ENCODE peak calls at places on chromosomes 7 and 10, in eight cellular contexts. U is cardiac muscle cell, X is heart left ventricle, K is suprapubic skin, O is lower lobe of right lung, S is ovary, P is A673, Y is mammary epithelial cell. I is an unnamed sample.

GRCh38 chr10:124287791-124288190 is 130.9 kb downstream of the OAT start:
- DNase-seq in U (no peak), X (no peak), K (peak; percentile 41), O (no peak), S (peak; percentile 12), P (no peak), Y (no peak), I (no peak)

GRCh38 chr10:84632866-84633265 is 304.5 kb downstream of the CCSER2 start:
- DNase-seq in U (peak; percentile 13), X (no peak), K (no peak), O (no peak), S (no peak), P (no peak), Y (peak; percentile 12), I (no peak)

GRCh38 chr10:28594401-28594800 is 61.5 kb downstream of the WAC start:
- DNase-seq in U (no peak), X (no peak), K (no peak), O (no peak), S (no peak), P (no peak), Y (no peak), I (no peak)

GRCh38 chr10:112379635-112380296 is 5.8 kb downstream of the ACSL5 start:
- DNase-seq in U (no peak), X (no peak), K (no peak), O (no peak), S (no peak), P (no peak), Y (no peak), I (no peak)

GRCh38 chr7:142142702-142143101 is 31.2 kb downstream of the MGAM2 start:
- DNase-seq in U (no peak), X (no peak), K (no peak), O (no peak), S (no peak), P (no peak), Y (no peak), I (no peak)

GRCh38 chr7:17369686-17370426 is 71.4 kb downstream of the AHR start:
- DNase-seq in U (no peak), X (no peak), K (no peak), O (no peak), S (no peak), P (peak; percentile 79), Y (peak; percentile 86), I (peak; percentile 69)

GRCh38 chr7:36062159-36062815 is 90.8 kb upstream of the EEPD1 start:
- DNase-seq in U (no peak), X (no peak), K (no peak), O (no peak), S (no peak), P (no peak), Y (no peak), I (no peak)

GRCh38 chr7:22302951-22303423 is 54.0 kb downstream of the RAPGEF5 start:
- DNase-seq in U (no peak), X (no peak), K (no peak), O (no peak), S (no peak), P (peak; percentile 73), Y (no peak), I (no peak)

GRCh38 chr10:80413152-80413996 is 5.0 kb downstream of the PRXL2A start:
- DNase-seq in U (peak; percentile 62), X (no peak), K (no peak), O (no peak), S (no peak), P (peak; percentile 95), Y (peak; percentile 76), I (peak; percentile 9)

GRCh38 chr10:43354325-43354635 is 17.2 kb upstream of the FXYD4 start:
- DNase-seq in U (no peak), X (no peak), K (no peak), O (no peak), S (no peak), P (no peak), Y (no peak), I (no peak)

GRCh38 chr7:32250494-32251260 is 180.5 kb upstream of the PDE1C start:
- DNase-seq in U (no peak), X (no peak), K (no peak), O (no peak), S (no peak), P (no peak), Y (no peak), I (no peak)

GRCh38 chr10:13971586-13972475 is 358.9 kb downstream of the FRMD4A start:
- DNase-seq in U (peak; percentile 30), X (no peak), K (no peak), O (no peak), S (no peak), P (no peak), Y (no peak), I (no peak)

GRCh38 chr7:47809387-47809786 is 138.9 kb downstream of the PKD1L1 start:
- DNase-seq in U (no peak), X (no peak), K (no peak), O (no peak), S (no peak), P (no peak), Y (no peak), I (no peak)

GRCh38 chr10:35347088-35347487 is 10.8 kb downstream of the CCNY start:
- DNase-seq in U (no peak), X (no peak), K (no peak), O (no peak), S (no peak), P (peak; percentile 23), Y (no peak), I (no peak)

GRCh38 chr10:100967332-100967731 is 2.0 kb upstream of the SEMA4G start:
- DNase-seq in U (no peak), X (no peak), K (no peak), O (no peak), S (no peak), P (no peak), Y (no peak), I (no peak)

GRCh38 chr10:23693398-23693797 is 254.5 kb downstream of the OTUD1 start:
- DNase-seq in U (no peak), X (no peak), K (no peak), O (peak; percentile 43), S (no peak), P (peak; percentile 76), Y (peak; percentile 9), I (no peak)
- TF ChIP-seq CTCF in U (no peak), X (no peak), K (no peak), O (no peak), S (no peak), P (peak; percentile 53), Y (no peak), I (no peak)

GRCh38 chr7:92131764-92132330 is 2.4 kb downstream of the CYP51A1 start:
- DNase-seq in U (no peak), X (no peak), K (no peak), O (no peak), S (no peak), P (no peak), Y (no peak), I (no peak)
- H3K4me3 ChIP-seq in U (peak overlapping the region; percentile 66), X (no peak overlapping the region), K (no peak overlapping the region), O (peak overlapping the region; percentile 91), S (no peak overlapping the region), P (peak overlapping the region; percentile 94), Y (peak overlapping the region; percentile 10), I (no peak overlapping the region)

GRCh38 chr7:75887669-75888369 is 9.0 kb downstream of the RHBDD2 start:
- DNase-seq in U (no peak), X (no peak), K (no peak), O (no peak), S (no peak), P (no peak), Y (no peak), I (no peak)
- H3K36me3 ChIP-seq in U (peaks cover 20% of the 10 kb centered on the region), X (peaks cover 60% of the 10 kb centered on the region), K (peaks cover 51% of the 10 kb centered on the region), O (peaks cover 61% of the 10 kb centered on the region), S (no peaks in the 10 kb centered on the region), P (peaks cover 31% of the 10 kb centered on the region), Y (peaks cover 11% of the 10 kb centered on the region), I (peaks cover 29% of the 10 kb centered on the region)

GRCh38 chr7:20651960-20652544 is 36.6 kb downstream of the ABCB5 start:
- DNase-seq in U (peak; percentile 10), X (no peak), K (no peak), O (no peak), S (no peak), P (peak; percentile 4), Y (no peak), I (no peak)
- TF ChIP-seq CTCF in U (peak; percentile 57), X (peak; percentile 39), K (peak; percentile 6), O (peak; percentile 31), S (no peak), P (peak; percentile 50), Y (peak; percentile 43), I (peak; percentile 32)

DNA sequence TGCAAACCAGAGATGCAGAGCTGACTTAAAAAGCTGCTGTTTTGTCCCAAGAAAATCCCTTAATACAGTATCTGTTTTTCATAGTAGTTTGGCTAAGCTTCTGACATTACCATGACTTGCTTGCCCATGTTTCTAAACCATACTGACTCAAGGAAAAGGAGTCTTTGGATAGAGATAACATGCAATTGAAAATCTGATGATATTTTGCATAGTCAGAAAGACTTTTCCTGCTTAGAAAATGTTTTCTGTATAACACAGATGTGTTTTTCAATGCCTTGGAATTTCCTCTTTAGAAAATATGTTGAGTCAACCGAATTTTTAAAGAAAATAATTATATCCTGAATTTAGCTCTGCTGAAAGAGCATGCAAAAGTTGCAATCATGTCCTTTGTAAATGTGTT is 21.5 kb upstream of the AKR1E2 start:
- DNase-seq in U (no peak), X (no peak), K (no peak), O (no peak), S (no peak), P (no peak), Y (no peak), I (peak; percentile 42)
- H3K4me3 ChIP-seq in U (no peak overlapping the region), X (no peak overlapping the region), K (no peak overlapping the region), O (no peak overlapping the region), S (no peak overlapping the region), P (no peak overlapping the region), Y (no peak overlapping the region), I (no peak overlapping the region)

GRCh38 chr7:102099474-102099873 is 187.2 kb upstream of the SH2B2 start:
- DNase-seq in U (no peak), X (no peak), K (peak; percentile 37), O (no peak), S (no peak), P (no peak), Y (no peak), I (no peak)

GRCh38 chr7:102101111-102101551 is 185.5 kb upstream of the SH2B2 start:
- DNase-seq in U (no peak), X (no peak), K (peak; percentile 41), O (no peak), S (peak; percentile 9), P (no peak), Y (peak; percentile 37), I (no peak)

GRCh38 chr7:102103027-102103372 is 183.7 kb upstream of the SH2B2 start:
- DNase-seq in U (no peak), X (no peak), K (no peak), O (no peak), S (peak; percentile 13), P (no peak), Y (no peak), I (no peak)

GRCh38 chr7:102104245-102104644 is 182.4 kb upstream of the SH2B2 start:
- DNase-seq in U (no peak), X (no peak), K (no peak), O (no peak), S (no peak), P (no peak), Y (no peak), I (no peak)

DNA sequence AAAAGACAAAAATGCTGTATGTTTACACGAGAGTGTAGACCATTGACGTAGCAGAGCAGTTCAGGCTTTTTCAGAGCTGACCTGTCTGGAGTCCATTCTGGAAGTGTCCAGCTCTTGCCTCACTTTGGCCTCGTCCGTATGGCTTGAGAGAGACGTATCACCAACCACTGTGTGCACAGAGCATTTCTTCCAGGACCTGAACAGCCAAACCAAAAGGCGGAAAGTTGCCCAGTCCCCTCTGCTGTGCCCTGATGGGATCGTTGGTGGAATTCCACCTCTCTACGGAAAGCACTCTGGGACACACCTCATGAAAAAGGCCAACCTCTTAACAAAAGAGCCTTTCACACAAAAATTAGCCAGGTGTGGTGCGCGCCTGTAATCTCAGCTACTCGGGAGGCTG is 184.7 kb upstream of the SH2B2 start:
- DNase-seq in U (no peak), X (no peak), K (peak; percentile 38), O (no peak), S (peak; percentile 9), P (no peak), Y (no peak), I (no peak)
- H3K36me3 ChIP-seq in U (no peaks in the 10 kb centered on the region), X (peaks cover 73% of the 10 kb centered on the region), K (peaks cover 23% of the 10 kb centered on the region), O (peaks cover 75% of the 10 kb centered on the region), S (no peaks in the 10 kb centered on the region), P (peaks cover 3% of the 10 kb centered on the region), Y (no peaks in the 10 kb centered on the region), I (peaks cover 6% of the 10 kb centered on the region)